ENCODE peak calls at places on chromosomes 4 and X, in seven cellular contexts. C is K562; W is adrenal gland; G is CD8-positive, alpha-beta memory T cell; I is colonic mucosa; H is small intestine; T is prostate gland. R is an unnamed sample.

GRCh38 chr4:158462611-158463010 is 59.1 kb upstream of the RXFP1 start:
- DNase-seq in C (no peak), W (no peak), G (no peak), I (no peak), H (no peak), T (no peak), R (no peak)

GRCh38 chr4:48141048-48141447 is 7.0 kb upstream of the TXK start:
- DNase-seq in C (peak; percentile 21), W (no peak), G (peak; percentile 43), I (no peak), H (peak; percentile 54), T (no peak), R (no peak)

GRCh38 chr4:153151535-153152452 is 52.4 kb upstream of the TRIM2 start:
- DNase-seq in C (peak; percentile 48), W (no peak), G (no peak), I (peak; percentile 91), H (peak; percentile 64), T (peak; percentile 42), R (no peak)

GRCh38 chr4:117527601-117528000 is 442.2 kb upstream of the TRAM1L1 start:
- DNase-seq in C (no peak), W (no peak), G (no peak), I (no peak), H (no peak), T (no peak), R (no peak)

GRCh38 chr4:184268574-184269160 is 51.0 kb upstream of the ENPP6 start:
- DNase-seq in C (peak; percentile 37), W (no peak), G (no peak), I (no peak), H (no peak), T (no peak), R (no peak)

GRCh38 chr4:177484613-177485021 is 42.4 kb upstream of the AGA start:
- DNase-seq in C (no peak), W (no peak), G (no peak), I (no peak), H (no peak), T (no peak), R (no peak)

GRCh38 chrX:117711774-117712173 is 404.8 kb downstream of the KLHL13 start:
- DNase-seq in C (no peak), W (no peak), G (no peak), I (no peak), H (no peak), T (no peak), R (no peak)

GRCh38 chr4:7970031-7970946 is 30.6 kb upstream of the AFAP1 start:
- DNase-seq in C (no peak), W (no peak), G (peak; percentile 50), I (peak; percentile 82), H (peak; percentile 62), T (peak; percentile 44), R (no peak)

GRCh38 chrX:126770179-126770578 is 49.4 kb upstream of the PRR32 start:
- DNase-seq in C (peak; percentile 15), W (peak; percentile 12), G (no peak), I (no peak), H (no peak), T (no peak), R (no peak)

GRCh38 chr4:127856485-127857447 is 23.9 kb upstream of the PLK4 start:
- DNase-seq in C (no peak), W (peak; percentile 62), G (no peak), I (no peak), H (no peak), T (no peak), R (no peak)

GRCh38 chr4:24533364-24533763 is 51.0 kb downstream of the DHX15 start:
- DNase-seq in C (no peak), W (no peak), G (no peak), I (no peak), H (no peak), T (no peak), R (no peak)

GRCh38 chrX:12138366-12139313 is at the start of gene FRMPD4:
- DNase-seq in C (no peak), W (no peak), G (no peak), I (no peak), H (no peak), T (no peak), R (no peak)

GRCh38 chrX:43481601-43482000 is 174.5 kb upstream of the MAOA start:
- DNase-seq in C (peak; percentile 4), W (no peak), G (no peak), I (no peak), H (no peak), T (no peak), R (no peak)

GRCh38 chr4:1053080-1053661 is 41.7 kb downstream of the FGFRL1 start:
- DNase-seq in C (no peak), W (no peak), G (no peak), I (no peak), H (no peak), T (no peak), R (no peak)

GRCh38 chrX:21940356-21940829 is at the start of gene SMS:
- DNase-seq in C (peak; percentile 85), W (peak; percentile 75), G (peak; percentile 44), I (peak; percentile 74), H (peak; percentile 82), T (peak; percentile 58), R (peak; percentile 21)

GRCh38 chr4:113181289-113182007 is 132.0 kb downstream of the ANK2 start:
- DNase-seq in C (no peak), W (no peak), G (no peak), I (no peak), H (no peak), T (no peak), R (no peak)

GRCh38 chrX:68832101-68832416 is 3.2 kb downstream of the EFNB1 start:
- DNase-seq in C (no peak), W (peak; percentile 65), G (no peak), I (peak; percentile 52), H (peak; percentile 62), T (no peak), R (no peak)

GRCh38 chr4:6271701-6272465 is 2.2 kb downstream of the WFS1 start:
- DNase-seq in C (no peak), W (peak; percentile 65), G (no peak), I (no peak), H (peak; percentile 42), T (peak; percentile 53), R (no peak)
- H3K4me1 ChIP-seq in C (no peaks in the 10 kb centered on the region), W (peaks cover 64% of the 10 kb centered on the region), G (peaks cover 5% of the 10 kb centered on the region), I (peaks cover 6% of the 10 kb centered on the region), H (peaks cover 11% of the 10 kb centered on the region), T (peaks cover 10% of the 10 kb centered on the region), R (peaks cover 13% of the 10 kb centered on the region)

DNA sequence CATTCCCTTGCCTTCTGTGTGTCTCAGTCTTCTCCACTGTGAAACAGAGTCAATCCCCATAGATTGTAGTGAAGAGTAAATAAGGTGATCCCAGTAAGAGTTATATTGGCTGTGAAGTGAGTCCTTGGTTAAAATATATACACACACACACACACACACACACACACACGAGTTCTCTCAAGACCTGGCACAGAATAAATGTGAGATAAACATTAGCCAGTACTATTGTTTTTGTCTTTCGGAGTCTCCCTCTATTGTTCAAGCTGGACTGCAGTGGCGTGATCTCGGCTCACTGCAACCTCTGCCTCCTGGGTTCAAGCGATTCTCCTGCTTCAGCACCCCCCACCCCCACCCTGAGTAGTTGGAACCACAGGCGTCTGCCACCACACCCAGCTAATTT is 44.8 kb upstream of the FAM156A start:
- DNase-seq in C (no peak), W (no peak), G (no peak), I (no peak), H (no peak), T (no peak), R (no peak)
- H3K4me3 ChIP-seq in C (no peak overlapping the region), W (no peak overlapping the region), G (no peak overlapping the region), I (no peak overlapping the region), H (no peak overlapping the region), T (no peak overlapping the region), R (no peak overlapping the region)

DNA sequence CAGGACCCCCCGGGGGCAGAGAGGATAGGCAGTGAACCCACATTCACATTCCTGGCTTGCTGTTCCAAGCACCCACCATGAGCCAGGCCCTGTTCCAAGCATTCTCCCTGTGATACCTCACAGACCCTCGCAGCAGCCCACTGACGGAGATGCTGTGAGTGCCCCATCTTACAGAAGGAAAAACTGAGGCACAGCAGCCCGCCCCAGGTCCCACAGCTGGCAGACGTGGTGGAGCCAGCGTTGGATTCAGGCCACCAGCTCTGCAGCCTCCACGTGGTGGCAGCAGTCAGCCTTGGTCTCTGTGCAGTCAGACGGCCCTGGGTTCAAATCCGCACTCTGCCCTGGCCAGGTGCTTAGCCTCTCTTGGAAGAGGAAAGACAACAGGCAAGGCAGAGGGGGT is 16.8 kb downstream of the MAN2B2 start:
- DNase-seq in C (no peak), W (no peak), G (no peak), I (no peak), H (no peak), T (no peak), R (no peak)
- H3K27ac ChIP-seq in C (no peak overlapping the region), W (no peak overlapping the region), G (no peak overlapping the region), I (no peak overlapping the region), H (no peak overlapping the region), T (no peak overlapping the region), R (no peak overlapping the region)

GRCh38 chr4:139009702-139010101 is 5.9 kb upstream of the NOCT start:
- DNase-seq in C (no peak), W (no peak), G (no peak), I (no peak), H (no peak), T (no peak), R (no peak)
- H3K4me1 ChIP-seq in C (peaks cover 16% of the 10 kb centered on the region), W (peaks cover 14% of the 10 kb centered on the region), G (peaks cover 4% of the 10 kb centered on the region), I (no peaks in the 10 kb centered on the region), H (peaks cover 3% of the 10 kb centered on the region), T (peaks cover 4% of the 10 kb centered on the region), R (peaks cover 2% of the 10 kb centered on the region)

DNA sequence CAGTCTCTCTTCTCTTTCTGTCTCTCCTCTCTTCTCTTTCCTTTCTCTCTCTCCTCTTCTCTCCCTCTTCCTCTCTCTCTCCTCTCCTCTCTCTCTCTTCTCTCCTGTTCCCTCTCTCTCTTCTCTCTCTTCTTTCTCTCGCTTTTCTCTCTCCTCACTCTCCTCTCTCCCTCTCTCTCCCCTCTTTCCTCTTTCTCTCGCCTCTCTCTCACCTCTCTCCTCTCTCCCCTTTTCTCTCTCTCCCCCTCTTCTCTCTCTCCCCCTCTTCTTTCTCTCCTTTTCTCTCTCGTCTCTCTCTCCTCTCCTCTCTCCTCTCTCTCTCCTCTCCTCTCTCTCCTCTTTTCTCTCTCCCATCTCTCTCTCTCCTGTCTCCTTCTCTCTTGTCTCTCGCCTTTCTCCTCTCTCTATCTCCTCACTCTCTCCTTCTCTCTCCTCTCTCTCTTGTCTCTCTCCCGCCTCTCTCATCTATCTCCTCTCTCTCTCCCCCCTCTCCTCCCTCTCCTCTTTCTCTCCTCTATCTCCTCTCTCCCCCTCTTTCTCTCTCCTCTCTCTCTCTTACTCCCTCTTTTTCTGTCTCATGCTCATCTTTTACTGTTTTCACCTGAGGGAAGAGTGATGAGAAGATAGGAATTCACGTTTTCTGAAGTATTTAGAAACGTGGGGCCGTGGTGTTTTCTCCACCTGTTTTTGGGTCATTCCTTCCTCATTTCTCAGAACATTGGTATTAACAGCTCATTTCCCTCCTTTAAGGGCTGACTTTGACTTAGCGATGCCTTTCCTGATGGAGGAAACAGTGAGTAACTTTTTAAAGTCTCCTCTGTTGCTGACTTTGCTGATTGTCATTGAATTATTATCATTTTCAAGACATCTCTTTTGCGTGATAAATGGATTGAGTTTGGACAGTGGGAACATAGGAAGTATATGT is 80.6 kb upstream of the CD99 start:
- DNase-seq in C (no peak), W (no peak), G (no peak), I (no peak), H (peak; percentile 7), T (no peak), R (no peak)
- H3K4me3 ChIP-seq in C (peak overlapping the region; percentile 75), W (no peak overlapping the region), G (no peak overlapping the region), I (peak overlapping the region; percentile 84), H (peak overlapping the region; percentile 88), T (peak overlapping the region; percentile 87), R (no peak overlapping the region)

DNA sequence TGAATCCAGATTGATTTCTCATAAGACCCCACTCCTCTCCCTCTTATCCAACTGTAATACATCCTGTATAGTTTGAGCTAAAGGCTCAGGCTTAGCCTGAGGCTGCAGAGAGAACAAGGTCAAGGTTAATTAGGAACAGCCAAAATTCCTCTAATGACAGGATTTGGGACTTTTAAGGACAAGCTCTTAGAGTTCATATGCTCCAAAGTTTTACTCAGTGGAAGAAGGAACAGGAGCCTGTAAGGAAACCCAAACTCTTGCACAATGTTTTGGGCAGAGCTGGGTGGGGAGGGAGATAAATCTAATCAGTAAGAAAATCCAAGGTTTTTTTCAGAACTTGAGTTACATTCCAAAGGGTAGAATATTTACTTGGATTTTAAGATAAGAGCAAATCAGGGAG is 238.8 kb downstream of the QDPR start:
- DNase-seq in C (no peak), W (peak; percentile 16), G (no peak), I (no peak), H (no peak), T (no peak), R (no peak)
- H3K27ac ChIP-seq in C (no peak overlapping the region), W (no peak overlapping the region), G (no peak overlapping the region), I (no peak overlapping the region), H (no peak overlapping the region), T (no peak overlapping the region), R (no peak overlapping the region)

R was measured in CD8-positive, alpha-beta T cell.